ENCODE peak calls at places on chromosomes 2 and 18, in six cellular contexts. Z is sigmoid colon, P is prostate gland, N is right atrium auricular region, Y is stomach, X is cardiac muscle cell. B is an unnamed sample.

GRCh38 chr18:9925369-9925768 is 11.6 kb downstream of the VAPA start:
- DNase-seq in N (no peak), X (no peak), P (no peak), Y (no peak), Z (no peak), B (no peak)

GRCh38 chr2:36616947-36617346 is 19.0 kb upstream of the FEZ2 start:
- DNase-seq in X (no peak), P (no peak), Z (no peak), Y (no peak), N (no peak), B (no peak)

GRCh38 chr2:54546925-54547324 is 90.8 kb downstream of the SPTBN1 start:
- DNase-seq in Z (no peak), P (no peak), Y (no peak), N (no peak), X (no peak), B (no peak)

GRCh38 chr2:226554726-226555125 is 244.9 kb downstream of the IRS1 start:
- DNase-seq in Z (no peak), X (no peak), P (no peak), Y (no peak), N (no peak), B (no peak)

GRCh38 chr18:72460210-72460680 is 83.9 kb downstream of the CBLN2 start:
- DNase-seq in Y (no peak), Z (no peak), N (no peak), P (no peak), X (no peak), B (no peak)

GRCh38 chr2:1742680-1743395 is 1.5 kb downstream of the PXDN start:
- DNase-seq in X (peak; percentile 80), N (peak; percentile 88), P (peak; percentile 85), Y (peak; percentile 36), Z (peak; percentile 96), B (no peak)

GRCh38 chr2:62118160-62118559 is 77.8 kb upstream of the B3GNT2 start:
- DNase-seq in N (no peak), Y (no peak), Z (no peak), X (no peak), P (no peak), B (no peak)

GRCh38 chr2:168494190-168494711 is 38.2 kb downstream of the CERS6 start:
- DNase-seq in X (no peak), P (no peak), Y (no peak), Z (no peak), N (no peak), B (no peak)

GRCh38 chr2:200405599-200406298 is 99.3 kb downstream of the SPATS2L start:
- DNase-seq in P (peak; percentile 57), X (no peak), Y (no peak), N (no peak), Z (no peak), B (no peak)

GRCh38 chr2:11056614-11057013 is 98.7 kb upstream of the SLC66A3 start:
- DNase-seq in X (no peak), N (no peak), P (no peak), Z (no peak), Y (no peak), B (no peak)

GRCh38 chr2:11703700-11704099 is 33.7 kb upstream of the NTSR2 start:
- DNase-seq in N (no peak), X (no peak), Z (no peak), P (no peak), Y (no peak), B (no peak)

GRCh38 chr2:112777036-112777435 is 7.3 kb downstream of the IL1A start:
- DNase-seq in X (no peak), Z (no peak), P (no peak), Y (no peak), N (no peak), B (no peak)

GRCh38 chr2:190376083-190376482 is 32.1 kb upstream of the MFSD6 start:
- DNase-seq in X (no peak), Z (no peak), N (no peak), Y (no peak), P (no peak), B (no peak)

GRCh38 chr2:176415156-176415870 is 146.1 kb downstream of the MTX2 start:
- DNase-seq in Y (no peak), Z (no peak), P (no peak), X (no peak), N (no peak), B (no peak)

GRCh38 chr2:10477443-10478297 is 29.5 kb upstream of the ODC1 start:
- DNase-seq in N (no peak), Y (no peak), X (no peak), P (no peak), Z (peak; percentile 34), B (no peak)

GRCh38 chr2:176508374-176508773 is 239.1 kb downstream of the MTX2 start:
- DNase-seq in N (no peak), P (no peak), Z (no peak), X (no peak), Y (no peak), B (no peak)

GRCh38 chr2:70991742-70992141 is 2.9 kb downstream of the TEX261 start:
- DNase-seq in P (no peak), Z (peak; percentile 35), X (no peak), N (no peak), Y (no peak), B (no peak)

GRCh38 chr2:193542762-193543161 is 1348.0 kb upstream of the TMEFF2 start:
- DNase-seq in N (no peak), Z (no peak), X (no peak), P (no peak), Y (no peak), B (no peak)

GRCh38 chr2:208064220-208064951 is 39.1 kb upstream of the PLEKHM3 start:
- DNase-seq in Z (no peak), N (no peak), Y (no peak), X (no peak), P (no peak), B (no peak)

GRCh38 chr2:26399781-26400376 is 1.8 kb upstream of the DRC1 start:
- DNase-seq in Y (no peak), Z (no peak), P (no peak), N (no peak), X (no peak), B (no peak)

GRCh38 chr18:49100226-49100968 is 149.6 kb upstream of the SMAD7 start:
- DNase-seq in X (no peak), Y (no peak), Z (no peak), P (no peak), N (no peak), B (no peak)

GRCh38 chr2:127105656-127106456 is 1.1 kb downstream of the BIN1 start:
- DNase-seq in P (no peak), N (no peak), Y (no peak), X (peak; percentile 47), Z (peak; percentile 76), B (peak; percentile 24)

GRCh38 chr2:152541712-152542111 is 175.5 kb downstream of the PRPF40A start:
- DNase-seq in Z (no peak), P (no peak), N (no peak), X (no peak), Y (no peak), B (no peak)

GRCh38 chr18:47749195-47749973 is 181.1 kb downstream of the SMAD2 start:
- DNase-seq in Y (peak; percentile 87), N (peak; percentile 65), P (peak; percentile 51), X (peak; percentile 83), Z (peak; percentile 77), B (peak; percentile 83)

GRCh38 chr2:39741871-39742270 is 37.2 kb downstream of the THUMPD2 start:
- DNase-seq in Y (no peak), P (no peak), N (no peak), X (no peak), Z (no peak), B (no peak)

GRCh38 chr2:190887089-190887488 is 6.5 kb downstream of the GLS start:
- DNase-seq in P (no peak), N (no peak), Y (no peak), X (no peak), Z (no peak), B (no peak)

GRCh38 chr2:66930499-66931165 is 466.5 kb upstream of the ETAA1 start:
- DNase-seq in Z (no peak), X (no peak), N (no peak), Y (no peak), P (no peak), B (no peak)

GRCh38 chr18:3055861-3056260 is 42.9 kb upstream of the LPIN2 start:
- DNase-seq in X (no peak), Z (no peak), Y (no peak), P (no peak), N (peak; percentile 13), B (no peak)

GRCh38 chr18:49768051-49768391 is 45.3 kb downstream of the ACAA2 start:
- DNase-seq in X (peak; percentile 66), P (peak; percentile 71), Y (peak; percentile 65), Z (no peak), N (no peak), B (peak; percentile 53)

GRCh38 chr2:24594283-24594682 is 103.2 kb downstream of the NCOA1 start:
- DNase-seq in Z (no peak), Y (no peak), N (no peak), P (no peak), X (no peak), B (no peak)
- H3K27ac ChIP-seq in Z (no peak overlapping the region), Y (no peak overlapping the region), N (no peak overlapping the region), P (no peak overlapping the region), X (no peak overlapping the region), B (no peak overlapping the region)

DNA sequence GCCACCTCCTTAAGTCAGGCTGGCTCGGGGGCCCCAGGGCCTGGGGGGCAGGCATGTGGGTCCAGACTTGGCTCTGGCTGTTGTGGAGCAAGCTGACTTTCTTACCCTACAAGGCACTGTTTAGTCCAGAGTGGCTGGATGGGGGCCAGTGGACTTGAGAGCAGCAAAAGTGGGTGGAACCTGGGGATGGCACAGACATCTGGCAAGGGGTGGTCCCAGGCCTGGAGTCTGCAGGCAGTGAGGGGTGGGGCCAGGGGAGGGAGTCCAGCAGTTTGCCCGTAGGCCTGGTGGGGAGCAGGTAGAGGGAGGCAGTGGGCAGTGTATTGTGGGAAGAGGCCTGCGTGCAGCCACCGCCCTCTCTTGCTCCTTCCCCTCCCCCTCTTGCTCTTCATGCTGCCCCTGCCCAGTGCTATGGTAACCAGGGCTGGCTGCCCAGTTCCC is 19.1 kb downstream of the SPEG start:
- DNase-seq in Y (no peak), X (peak; percentile 60), Z (peak; percentile 100), N (peak; percentile 83), P (peak; percentile 46), B (no peak)
- H3K4me3 ChIP-seq in Y (no peak overlapping the region), X (no peak overlapping the region), Z (peak overlapping the region; percentile 19), N (no peak overlapping the region), P (no peak overlapping the region), B (no peak overlapping the region)

GRCh38 chr2:236607471-236608307 is 38.1 kb downstream of the ACKR3 start:
- DNase-seq in X (no peak), N (no peak), Y (no peak), P (no peak), Z (no peak), B (peak; percentile 77)
- TF ChIP-seq CTCF in X (peak; percentile 9), N (no peak), Y (no peak), P (no peak), Z (no peak), B (peak; percentile 22)

GRCh38 chr18:12288406-12288762 is 19.7 kb upstream of the TUBB6 start:
- DNase-seq in Y (no peak), P (no peak), X (no peak), Z (no peak), N (no peak), B (no peak)
- H3K27ac ChIP-seq in Y (peak overlapping the region; percentile 80), P (peak overlapping the region; percentile 65), X (peak overlapping the region; percentile 84), Z (peak overlapping the region; percentile 83), N (peak overlapping the region; percentile 89), B (no peak overlapping the region)